ENCODE peak calls at places on chromosomes 13 and 19, in six cellular contexts. G is colonic mucosa, Y is GM23338, A is mesendoderm, D is endothelial cell of umbilical vein, J is GM23248. X is an unnamed sample.

GRCh38 chr13:40158218-40158617 is 502.8 kb downstream of the COG6 start:
- DNase-seq in G (no peak), Y (no peak), A (no peak), D (peak), J (peak), X (no peak)

GRCh38 chr13:36057041-36057440 is 74.1 kb downstream of the DCLK1 start:
- DNase-seq in G (no peak), Y (peak), A (no peak), D (no peak), J (peak), X (no peak)

GRCh38 chr13:78621086-78621485 is 17.7 kb upstream of the POU4F1 start:
- DNase-seq in G (no peak), Y (no peak), A (no peak), D (no peak), J (no peak), X (no peak)

GRCh38 chr19:31483226-31483857 is 134.1 kb upstream of the TSHZ3 start:
- DNase-seq in G (no peak), Y (no peak), A (no peak), D (no peak), J (no peak), X (peak)

GRCh38 chr13:46962286-46962941 is 65.6 kb upstream of the HTR2A start:
- DNase-seq in G (no peak), Y (peak), A (peak), D (no peak), J (peak), X (no peak)

GRCh38 chr13:46184277-46184699 is 2.3 kb upstream of the LCP1 start:
- DNase-seq in G (peak), Y (peak), A (peak), D (peak), J (peak), X (no peak)

GRCh38 chr13:70408865-70409264 is 300.6 kb upstream of the KLHL1 start:
- DNase-seq in G (no peak), Y (no peak), A (no peak), D (no peak), J (no peak), X (no peak)

GRCh38 chr13:80307401-80307987 is 33.4 kb downstream of the SPRY2 start:
- DNase-seq in G (no peak), Y (no peak), A (no peak), D (no peak), J (no peak), X (no peak)

GRCh38 chr13:83221813-83222241 is 660.4 kb downstream of the SLITRK1 start:
- DNase-seq in G (no peak), Y (no peak), A (no peak), D (no peak), J (peak), X (no peak)

GRCh38 chr13:39776439-39776838 is 121.0 kb downstream of the COG6 start:
- DNase-seq in G (no peak), Y (no peak), A (peak), D (peak), J (peak), X (no peak)

GRCh38 chr19:5250127-5250659 is 90.4 kb downstream of the PTPRS start:
- DNase-seq in G (no peak), Y (no peak), A (no peak), D (no peak), J (no peak), X (no peak)

GRCh38 chr19:36420961-36421748 is 2.7 kb upstream of the ZFP82 start:
- DNase-seq in G (peak), Y (peak), A (peak), D (peak), J (peak), X (no peak)

GRCh38 chr19:54451997-54452396 is 3.0 kb downstream of the LENG8 start:
- DNase-seq in G (no peak), Y (no peak), A (no peak), D (no peak), J (no peak), X (no peak)

GRCh38 chr13:37306778-37307544 is 201.5 kb upstream of the CSNK1A1L start:
- DNase-seq in G (no peak), Y (no peak), A (no peak), D (peak), J (peak), X (no peak)

GRCh38 chr13:99505814-99506269 is 4.6 kb downstream of the TM9SF2 start:
- DNase-seq in G (no peak), Y (no peak), A (no peak), D (peak), J (peak), X (no peak)

GRCh38 chr19:35718345-35719041 is 690 bp downstream of the KMT2B start:
- DNase-seq in G (peak), Y (peak), A (peak), D (peak), J (peak), X (peak)

GRCh38 chr13:43153436-43154082 is 130.2 kb downstream of the DNAJC15 start:
- DNase-seq in G (no peak), Y (no peak), A (peak), D (no peak), J (peak), X (peak)

GRCh38 chr13:33610471-33611015 is 207.4 kb upstream of the RFC3 start:
- DNase-seq in G (peak), Y (peak), A (peak), D (no peak), J (no peak), X (no peak)

GRCh38 chr13:103788061-103788652 is 721.9 kb upstream of the SLC10A2 start:
- DNase-seq in G (no peak), Y (peak), A (peak), D (peak), J (no peak), X (no peak)

GRCh38 chr19:45767410-45767880 is 1.6 kb downstream of the SIX5 start:
- DNase-seq in G (peak), Y (peak), A (peak), D (peak), J (peak), X (no peak)
- H3K27ac ChIP-seq in G (peak), Y (no peak), A (peak), D (peak), J (peak), X (peak)

GRCh38 chr19:51131780-51132680 is 7.3 kb downstream of the SIGLEC9 start:
- DNase-seq in G (peak), Y (peak), A (peak), D (peak), J (peak), X (no peak)
- H3K27ac ChIP-seq in G (no peak), Y (no peak), A (no peak), D (no peak), J (no peak), X (no peak)

DNA sequence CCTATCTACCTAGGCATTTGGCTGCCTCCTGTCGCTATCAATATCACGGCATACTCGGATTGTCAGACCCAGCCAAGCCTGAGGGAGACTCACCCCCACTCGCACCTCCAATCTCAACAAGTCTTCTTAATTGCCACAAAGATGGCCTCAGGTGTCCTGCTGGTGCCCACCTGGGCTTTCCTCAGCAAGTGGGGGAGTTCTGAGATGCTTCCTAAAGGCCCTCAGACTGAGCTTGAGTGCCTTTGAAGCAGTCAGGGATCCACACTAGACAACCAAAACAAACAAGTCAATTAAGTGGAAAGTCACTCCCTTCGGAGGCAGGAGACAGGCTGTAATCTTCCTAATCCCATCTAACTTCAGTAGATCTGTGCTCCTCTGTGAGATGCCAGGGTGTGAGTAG is 68.4 kb upstream of the SERP2 start:
- DNase-seq in G (no peak), Y (no peak), A (peak), D (no peak), J (no peak), X (no peak)
- H3K27ac ChIP-seq in G (peak), Y (no peak), A (no peak), D (peak), J (no peak), X (peak)

DNA sequence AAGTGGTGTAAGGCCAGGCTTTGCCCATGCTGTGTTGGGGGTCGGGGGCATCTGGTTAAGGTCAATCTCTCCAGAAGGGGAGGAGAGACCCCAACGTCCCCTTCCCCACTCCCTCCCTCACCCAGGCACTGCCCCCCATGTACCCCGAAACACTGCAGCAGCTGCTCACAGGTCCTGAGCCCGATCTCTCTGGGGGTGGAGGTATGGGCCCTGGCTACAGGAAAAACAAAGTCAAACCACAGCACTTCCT is 10.2 kb downstream of the CAPN12 start:
- DNase-seq in G (no peak), Y (no peak), A (no peak), D (no peak), J (no peak), X (no peak)
- H3K27ac ChIP-seq in G (peak), Y (no peak), A (no peak), D (no peak), J (peak), X (peak)

GRCh38 chr19:10087296-10088061 is 1.4 kb downstream of the SHFL start:
- DNase-seq in G (no peak), Y (no peak), A (no peak), D (no peak), J (no peak), X (no peak)
- H3K27ac ChIP-seq in G (peak), Y (no peak), A (no peak), D (no peak), J (no peak), X (peak)

GRCh38 chr19:2528543-2529173 is 52.7 kb downstream of the GADD45B start:
- DNase-seq in G (no peak), Y (no peak), A (no peak), D (no peak), J (no peak), X (no peak)
- H3K27ac ChIP-seq in G (no peak), Y (no peak), A (no peak), D (peak), J (peak), X (peak)

GRCh38 chr13:110698689-110699088 is 7.2 kb downstream of the CARS2 start:
- DNase-seq in G (no peak), Y (no peak), A (no peak), D (no peak), J (no peak), X (no peak)
- H3K27ac ChIP-seq in G (no peak), Y (no peak), A (no peak), D (no peak), J (no peak), X (no peak)

GRCh38 chr19:13089857-13090507 is 12.7 kb downstream of the LYL1 start:
- DNase-seq in G (no peak), Y (no peak), A (no peak), D (no peak), J (no peak), X (peak)

GRCh38 chr19:13091400-13092161 is 11.1 kb downstream of the LYL1 start:
- DNase-seq in G (no peak), Y (peak), A (peak), D (peak), J (peak), X (peak)

GRCh38 chr19:13092206-13092605 is 10.5 kb downstream of the LYL1 start:
- DNase-seq in G (no peak), Y (no peak), A (no peak), D (no peak), J (no peak), X (no peak)

GRCh38 chr19:13089139-13089856 is 13.4 kb downstream of the LYL1 start:
- DNase-seq in G (no peak), Y (peak), A (peak), D (no peak), J (peak), X (peak)

GRCh38 chr19:13090511-13091231 is 12.0 kb downstream of the LYL1 start:
- DNase-seq in G (no peak), Y (no peak), A (no peak), D (no peak), J (no peak), X (peak)
- H3K27ac ChIP-seq in G (no peak), Y (no peak), A (no peak), D (no peak), J (peak), X (no peak)

GRCh38 chr13:25744176-25744575 is 307.6 kb downstream of the SHISA2 start:
- DNase-seq in G (no peak), Y (no peak), A (no peak), D (no peak), J (no peak), X (no peak)

GRCh38 chr13:25738797-25739196 is 313.0 kb downstream of the SHISA2 start:
- DNase-seq in G (no peak), Y (no peak), A (no peak), D (no peak), J (no peak), X (no peak)

GRCh38 chr13:25742220-25742619 is 309.6 kb downstream of the SHISA2 start:
- DNase-seq in G (no peak), Y (no peak), A (no peak), D (no peak), J (no peak), X (no peak)

GRCh38 chr13:25741796-25742195 is 310.0 kb downstream of the SHISA2 start:
- DNase-seq in G (no peak), Y (no peak), A (no peak), D (no peak), J (no peak), X (no peak)

DNA sequence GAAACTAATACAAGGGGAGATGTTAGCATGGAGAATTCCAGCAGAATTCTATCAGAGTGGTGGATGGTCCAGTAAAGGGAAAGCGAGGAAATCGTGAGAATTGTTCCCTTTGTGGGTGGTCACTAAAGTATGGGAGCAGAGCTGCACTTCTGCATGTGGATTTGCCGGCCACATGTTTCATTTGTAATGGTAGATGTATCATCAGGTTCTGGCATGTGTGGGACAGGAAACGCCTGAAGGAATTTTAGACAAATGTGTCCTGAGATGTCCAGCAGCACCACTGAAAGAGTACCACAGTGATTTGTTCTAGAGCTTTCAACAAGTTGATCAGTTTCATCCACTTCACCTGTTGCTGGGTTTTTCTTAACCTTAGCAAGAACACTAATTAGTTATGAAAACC is 308.4 kb downstream of the SHISA2 start:
- DNase-seq in G (no peak), Y (no peak), A (no peak), D (no peak), J (no peak), X (no peak)
- H3K27ac ChIP-seq in G (no peak), Y (no peak), A (no peak), D (no peak), J (no peak), X (no peak)

GRCh38 chr13:113585828-113586355 is 1.3 kb downstream of the TFDP1 start:
- DNase-seq in G (peak), Y (no peak), A (no peak), D (no peak), J (no peak), X (no peak)
- H3K27ac ChIP-seq in G (no peak), Y (no peak), A (no peak), D (peak), J (no peak), X (peak)